ENCODE peak calls at places on chromosome 13, in eight cellular contexts. E, A, O, Q, V, N, U and K are unnamed samples.

GRCh38 chr13:104099750-104100149 is 1033.5 kb upstream of the SLC10A2 start:
- DNase-seq in E (no peak), U (no peak), O (no peak), N (no peak), A (no peak), V (no peak), Q (no peak), K (no peak)

GRCh38 chr13:98632971-98633370 is 56.1 kb upstream of the STK24 start:
- DNase-seq in V (no peak), E (no peak), U (peak; percentile 22), O (no peak), A (no peak), N (no peak), Q (no peak), K (no peak)

GRCh38 chr13:37074703-37075102 is 15.2 kb upstream of the SUPT20H start:
- DNase-seq in O (no peak), V (no peak), Q (peak; percentile 58), A (peak; percentile 43), E (peak; percentile 29), N (no peak), U (peak; percentile 73), K (peak; percentile 55)

GRCh38 chr13:99496322-99497142 is 4.7 kb upstream of the TM9SF2 start:
- DNase-seq in N (no peak), A (peak; percentile 88), V (no peak), E (no peak), O (no peak), Q (peak; percentile 85), U (peak; percentile 60), K (peak; percentile 57)

GRCh38 chr13:44422755-44423643 is 49.4 kb downstream of the SERP2 start:
- DNase-seq in Q (no peak), N (no peak), V (no peak), O (no peak), A (no peak), U (peak; percentile 12), E (no peak), K (no peak)

GRCh38 chr13:40230833-40231266 is 435.6 kb downstream of the FOXO1 start:
- DNase-seq in N (no peak), U (peak; percentile 60), E (no peak), V (no peak), Q (no peak), A (no peak), O (no peak), K (no peak)

GRCh38 chr13:51541809-51542258 is 42.4 kb upstream of the WDFY2 start:
- DNase-seq in A (no peak), V (no peak), Q (no peak), U (no peak), E (no peak), N (no peak), O (no peak), K (no peak)

GRCh38 chr13:44155422-44156293 is 218.0 kb upstream of the SERP2 start:
- DNase-seq in N (no peak), U (peak; percentile 35), V (no peak), O (no peak), Q (no peak), E (peak; percentile 37), A (no peak), K (no peak)

GRCh38 chr13:36362251-36362650 is 16.1 kb upstream of the SPART start:
- DNase-seq in U (peak; percentile 93), A (no peak), N (no peak), E (no peak), V (no peak), Q (no peak), O (no peak), K (no peak)

GRCh38 chr13:114109646-114110045 is 22.8 kb downstream of the RASA3 start:
- DNase-seq in U (no peak), E (peak; percentile 51), N (no peak), O (no peak), A (no peak), Q (no peak), V (no peak), K (no peak)

GRCh38 chr13:31765441-31765840 is 26.1 kb downstream of the RXFP2 start:
- DNase-seq in V (no peak), U (peak; percentile 91), Q (no peak), O (no peak), N (no peak), E (no peak), A (no peak), K (no peak)

GRCh38 chr13:51923983-51924539 is 62.3 kb downstream of the CCDC70 start:
- DNase-seq in E (no peak), Q (peak; percentile 16), A (no peak), V (no peak), N (no peak), U (no peak), O (no peak), K (peak; percentile 16)

GRCh38 chr13:40456397-40456958 is 210.0 kb downstream of the FOXO1 start:
- DNase-seq in V (no peak), O (no peak), A (no peak), E (peak; percentile 19), N (no peak), U (no peak), Q (no peak), K (no peak)

GRCh38 chr13:26646603-26647002 is 89.1 kb downstream of the WASF3 start:
- DNase-seq in O (no peak), E (no peak), A (no peak), U (no peak), V (no peak), Q (no peak), N (no peak), K (no peak)

GRCh38 chr13:45331123-45331619 is 9.8 kb downstream of the TPT1 start:
- DNase-seq in E (no peak), Q (no peak), O (no peak), V (no peak), U (peak; percentile 39), N (no peak), A (no peak), K (no peak)

GRCh38 chr13:76853481-76853880 is 32.7 kb downstream of the KCTD12 start:
- DNase-seq in N (no peak), Q (no peak), A (no peak), U (peak; percentile 35), V (no peak), O (no peak), E (no peak), K (no peak)

GRCh38 chr13:112603641-112604220 is 15.8 kb upstream of the TUBGCP3 start:
- DNase-seq in E (peak; percentile 17), V (no peak), A (no peak), N (no peak), U (peak; percentile 42), O (no peak), Q (no peak), K (no peak)

GRCh38 chr13:20924758-20925394 is 22.3 kb upstream of the XPO4 start:
- DNase-seq in V (no peak), Q (peak; percentile 89), U (peak; percentile 90), N (peak; percentile 7), A (peak; percentile 71), O (peak; percentile 64), E (peak; percentile 72), K (peak; percentile 75)

GRCh38 chr13:99895999-99896695 is 75.4 kb downstream of the ZIC5 start:
- DNase-seq in U (no peak), A (no peak), O (no peak), V (no peak), E (no peak), N (no peak), Q (no peak), K (no peak)

GRCh38 chr13:34155931-34156607 is 338.1 kb downstream of the RFC3 start:
- DNase-seq in O (no peak), Q (peak; percentile 89), V (no peak), E (peak; percentile 25), A (peak; percentile 59), U (peak; percentile 27), N (no peak), K (peak; percentile 66)

GRCh38 chr13:31846984-31847752 is 107.8 kb downstream of the RXFP2 start:
- DNase-seq in A (no peak), Q (no peak), N (no peak), U (peak; percentile 12), V (no peak), E (no peak), O (no peak), K (peak; percentile 16)